ENCODE peak calls at places on chromosomes 11 and 22, in nine cellular contexts. One of them, this sample, is unnamed.
A peak's percentile ranks its signal among the peaks of the same experiment; 100 is the strongest.

GRCh38 chr11:16099501-16099900 is 256.8 kb downstream of the SOX6 start:
- DNase-seq in AG04449: peak; percentile 7
- DNase-seq in AG04450: no peak
- DNase-seq in fibroblast of pulmonary artery: no peak
- DNase-seq in endothelial cell of umbilical vein: no peak
- DNase-seq in pancreas: no peak
- DNase-seq in tibial artery: no peak
- DNase-seq in stomach: no peak
- DNase-seq in fibroblast of mammary gland: no peak
- DNase-seq in this sample: no peak

GRCh38 chr11:15109602-15110001 is 5.1 kb upstream of the INSC start:
- DNase-seq in AG04449: no peak
- DNase-seq in AG04450: no peak
- DNase-seq in fibroblast of pulmonary artery: no peak
- DNase-seq in endothelial cell of umbilical vein: no peak
- DNase-seq in pancreas: no peak
- DNase-seq in tibial artery: no peak
- DNase-seq in stomach: no peak
- DNase-seq in fibroblast of mammary gland: no peak
- DNase-seq in this sample: no peak

GRCh38 chr22:24796860-24797259 is 9.2 kb upstream of the SGSM1 start:
- DNase-seq in AG04449: no peak
- DNase-seq in AG04450: no peak
- DNase-seq in fibroblast of pulmonary artery: no peak
- DNase-seq in endothelial cell of umbilical vein: no peak
- DNase-seq in pancreas: no peak
- DNase-seq in tibial artery: no peak
- DNase-seq in stomach: no peak
- DNase-seq in fibroblast of mammary gland: no peak
- DNase-seq in this sample: no peak

GRCh38 chr11:125807909-125808308 is 20.0 kb downstream of the PATE3 start:
- DNase-seq in AG04449: no peak
- DNase-seq in AG04450: no peak
- DNase-seq in fibroblast of pulmonary artery: peak; percentile 14
- DNase-seq in endothelial cell of umbilical vein: no peak
- DNase-seq in pancreas: no peak
- DNase-seq in tibial artery: no peak
- DNase-seq in stomach: no peak
- DNase-seq in fibroblast of mammary gland: peak; percentile 14
- DNase-seq in this sample: no peak

GRCh38 chr11:20015101-20015500 is 145.2 kb downstream of the DBX1 start:
- DNase-seq in AG04449: no peak
- DNase-seq in AG04450: no peak
- DNase-seq in fibroblast of pulmonary artery: peak; percentile 16
- DNase-seq in endothelial cell of umbilical vein: no peak
- DNase-seq in pancreas: no peak
- DNase-seq in tibial artery: no peak
- DNase-seq in stomach: no peak
- DNase-seq in fibroblast of mammary gland: peak; percentile 20
- DNase-seq in this sample: no peak

GRCh38 chr22:28014141-28015055 is 95.3 kb upstream of the PITPNB start:
- DNase-seq in AG04449: no peak
- DNase-seq in AG04450: no peak
- DNase-seq in fibroblast of pulmonary artery: no peak
- DNase-seq in endothelial cell of umbilical vein: no peak
- DNase-seq in pancreas: peak; percentile 43
- DNase-seq in tibial artery: peak; percentile 54
- DNase-seq in stomach: no peak
- DNase-seq in fibroblast of mammary gland: no peak
- DNase-seq in this sample: no peak

GRCh38 chr11:66570117-66570825 is 1.9 kb upstream of the CTSF start:
- DNase-seq in AG04449: no peak
- DNase-seq in AG04450: no peak
- DNase-seq in fibroblast of pulmonary artery: no peak
- DNase-seq in endothelial cell of umbilical vein: no peak
- DNase-seq in pancreas: no peak
- DNase-seq in tibial artery: no peak
- DNase-seq in stomach: no peak
- DNase-seq in fibroblast of mammary gland: no peak
- DNase-seq in this sample: no peak

GRCh38 chr11:6022954-6023353 is 7.6 kb downstream of the OR56A1 start:
- DNase-seq in AG04449: peak; percentile 3
- DNase-seq in AG04450: no peak
- DNase-seq in fibroblast of pulmonary artery: peak; percentile 73
- DNase-seq in endothelial cell of umbilical vein: peak; percentile 70
- DNase-seq in pancreas: no peak
- DNase-seq in tibial artery: no peak
- DNase-seq in stomach: no peak
- DNase-seq in fibroblast of mammary gland: peak; percentile 50
- DNase-seq in this sample: peak; percentile 34

GRCh38 chr11:124717786-124718634 is 21.7 kb upstream of the NRGN start:
- DNase-seq in AG04449: no peak
- DNase-seq in AG04450: no peak
- DNase-seq in fibroblast of pulmonary artery: peak; percentile 44
- DNase-seq in endothelial cell of umbilical vein: peak; percentile 78
- DNase-seq in pancreas: peak; percentile 59
- DNase-seq in tibial artery: peak; percentile 77
- DNase-seq in stomach: no peak
- DNase-seq in fibroblast of mammary gland: peak; percentile 29
- DNase-seq in this sample: no peak

GRCh38 chr11:124718801-124719200 is 20.9 kb upstream of the NRGN start:
- DNase-seq in AG04449: no peak
- DNase-seq in AG04450: no peak
- DNase-seq in fibroblast of pulmonary artery: no peak
- DNase-seq in endothelial cell of umbilical vein: no peak
- DNase-seq in pancreas: no peak
- DNase-seq in tibial artery: no peak
- DNase-seq in stomach: no peak
- DNase-seq in fibroblast of mammary gland: no peak
- DNase-seq in this sample: no peak

GRCh38 chr11:124719534-124719933 is 20.2 kb upstream of the NRGN start:
- DNase-seq in AG04449: no peak
- DNase-seq in AG04450: no peak
- DNase-seq in fibroblast of pulmonary artery: no peak
- DNase-seq in endothelial cell of umbilical vein: no peak
- DNase-seq in pancreas: no peak
- DNase-seq in tibial artery: no peak
- DNase-seq in stomach: no peak
- DNase-seq in fibroblast of mammary gland: no peak
- DNase-seq in this sample: no peak

GRCh38 chr11:124716596-124716995 is 23.1 kb upstream of the NRGN start:
- DNase-seq in AG04449: no peak
- DNase-seq in AG04450: no peak
- DNase-seq in fibroblast of pulmonary artery: peak; percentile 26
- DNase-seq in endothelial cell of umbilical vein: peak; percentile 9
- DNase-seq in pancreas: no peak
- DNase-seq in tibial artery: no peak
- DNase-seq in stomach: no peak
- DNase-seq in fibroblast of mammary gland: no peak
- DNase-seq in this sample: no peak

DNA sequence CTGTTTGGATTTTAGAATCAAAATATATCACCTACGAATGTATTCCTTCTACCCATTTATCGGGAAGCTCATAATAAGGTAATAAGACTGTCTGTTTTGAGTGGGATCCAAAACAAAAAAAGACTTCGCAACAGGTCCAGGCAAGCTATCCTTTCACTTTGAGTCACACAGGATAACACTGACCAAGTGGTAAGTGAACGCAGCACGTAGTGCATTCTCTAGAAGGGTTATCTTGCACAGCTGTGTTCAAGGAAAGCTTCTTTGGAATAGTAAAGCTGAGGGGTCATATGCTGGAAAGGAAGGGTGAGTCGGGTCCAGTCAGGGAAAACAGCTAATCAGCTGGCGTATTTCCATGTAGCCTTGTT is 22.3 kb upstream of the NRGN start:
- DNase-seq in AG04449: no peak
- DNase-seq in AG04450: no peak
- DNase-seq in fibroblast of pulmonary artery: peak; percentile 61
- DNase-seq in endothelial cell of umbilical vein: no peak
- DNase-seq in pancreas: no peak
- DNase-seq in tibial artery: no peak
- DNase-seq in stomach: no peak
- DNase-seq in fibroblast of mammary gland: peak; percentile 25
- DNase-seq in this sample: no peak
- H3K4me3 ChIP-seq in AG04449: no peak overlapping the region
- H3K4me3 ChIP-seq in AG04450: no peak overlapping the region
- H3K4me3 ChIP-seq in fibroblast of pulmonary artery: peak overlapping the region; percentile 41
- H3K4me3 ChIP-seq in endothelial cell of umbilical vein: peak overlapping the region; percentile 16
- H3K4me3 ChIP-seq in pancreas: peak overlapping the region; percentile 46
- H3K4me3 ChIP-seq in tibial artery: peak overlapping the region; percentile 62
- H3K4me3 ChIP-seq in stomach: peak overlapping the region; percentile 36
- H3K4me3 ChIP-seq in fibroblast of mammary gland: no peak overlapping the region
- H3K4me3 ChIP-seq in this sample: no peak overlapping the region

GRCh38 chr22:34055525-34056200 is 135.4 kb upstream of the LARGE1 start:
- DNase-seq in AG04449: no peak
- DNase-seq in AG04450: no peak
- DNase-seq in fibroblast of pulmonary artery: no peak
- DNase-seq in endothelial cell of umbilical vein: no peak
- DNase-seq in pancreas: no peak
- DNase-seq in tibial artery: no peak
- DNase-seq in stomach: peak; percentile 28
- DNase-seq in fibroblast of mammary gland: no peak
- DNase-seq in this sample: no peak
- TF ChIP-seq CTCF in AG04449: no peak
- TF ChIP-seq CTCF in AG04450: no peak
- TF ChIP-seq CTCF in fibroblast of pulmonary artery: no peak
- TF ChIP-seq CTCF in endothelial cell of umbilical vein: no peak
- TF ChIP-seq CTCF in pancreas: no peak
- TF ChIP-seq CTCF in tibial artery: no peak
- TF ChIP-seq CTCF in stomach: peak; percentile 16
- TF ChIP-seq CTCF in fibroblast of mammary gland: no peak
- TF ChIP-seq CTCF in this sample: no peak

DNA sequence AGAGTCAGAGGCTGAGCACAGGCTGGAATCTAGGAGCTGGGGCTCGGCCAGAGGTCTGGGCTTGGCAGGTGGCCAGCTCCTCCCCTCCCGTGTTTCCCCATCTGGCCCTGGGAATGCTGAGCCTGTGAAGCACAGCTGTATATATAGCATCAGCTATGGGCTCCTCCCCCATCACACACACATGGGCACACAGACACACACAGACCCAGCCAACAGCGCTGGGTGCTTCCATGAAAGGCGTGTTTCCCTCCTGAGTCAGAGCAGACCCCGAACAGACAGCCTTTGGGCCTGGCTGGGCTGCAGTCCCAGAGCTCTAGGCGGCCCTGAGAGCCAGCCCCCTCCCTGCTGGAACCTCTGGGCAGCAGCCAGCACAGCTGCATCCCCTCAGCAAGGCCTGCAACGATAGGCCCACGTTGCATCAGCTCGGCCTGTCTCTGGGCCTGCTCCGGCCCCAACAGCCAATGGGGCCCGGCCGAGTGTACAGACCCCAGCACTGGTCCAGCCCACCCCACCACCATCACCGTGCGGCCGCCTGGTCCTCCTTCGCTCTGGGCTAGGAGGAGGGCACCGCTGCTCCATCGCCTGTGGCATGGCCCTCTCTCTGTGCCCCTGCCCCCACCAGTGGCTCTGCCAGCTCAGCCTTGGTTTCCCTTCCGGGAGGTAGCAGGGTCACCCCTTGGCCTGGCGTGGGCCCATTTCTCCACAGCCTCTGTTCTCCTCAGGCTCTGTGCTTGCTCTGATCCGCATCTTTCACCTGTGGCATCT is 7.6 kb upstream of the SERPINH1 start:
- DNase-seq in AG04449: peak; percentile 99
- DNase-seq in AG04450: peak; percentile 100
- DNase-seq in fibroblast of pulmonary artery: peak; percentile 100
- DNase-seq in endothelial cell of umbilical vein: peak; percentile 99
- DNase-seq in pancreas: peak; percentile 71
- DNase-seq in tibial artery: peak; percentile 97
- DNase-seq in stomach: peak; percentile 67
- DNase-seq in fibroblast of mammary gland: peak; percentile 100
- DNase-seq in this sample: no peak
- H3K4me3 ChIP-seq in AG04449: peak overlapping the region; percentile 37
- H3K4me3 ChIP-seq in AG04450: peak overlapping the region; percentile 52
- H3K4me3 ChIP-seq in fibroblast of pulmonary artery: peak overlapping the region; percentile 34
- H3K4me3 ChIP-seq in endothelial cell of umbilical vein: no peak overlapping the region
- H3K4me3 ChIP-seq in pancreas: no peak overlapping the region
- H3K4me3 ChIP-seq in tibial artery: peak overlapping the region; percentile 37
- H3K4me3 ChIP-seq in stomach: peak overlapping the region; percentile 16
- H3K4me3 ChIP-seq in fibroblast of mammary gland: peak overlapping the region; percentile 36
- H3K4me3 ChIP-seq in this sample: no peak overlapping the region

GRCh38 chr22:43847376-43848289 is 14.7 kb downstream of the SULT4A1 start:
- DNase-seq in AG04449: no peak
- DNase-seq in AG04450: no peak
- DNase-seq in fibroblast of pulmonary artery: no peak
- DNase-seq in endothelial cell of umbilical vein: no peak
- DNase-seq in pancreas: peak; percentile 27
- DNase-seq in tibial artery: no peak
- DNase-seq in stomach: no peak
- DNase-seq in fibroblast of mammary gland: no peak
- DNase-seq in this sample: no peak

GRCh38 chr22:43846966-43847365 is 15.3 kb downstream of the SULT4A1 start:
- DNase-seq in AG04449: no peak
- DNase-seq in AG04450: no peak
- DNase-seq in fibroblast of pulmonary artery: no peak
- DNase-seq in endothelial cell of umbilical vein: no peak
- DNase-seq in pancreas: peak; percentile 26
- DNase-seq in tibial artery: no peak
- DNase-seq in stomach: no peak
- DNase-seq in fibroblast of mammary gland: no peak
- DNase-seq in this sample: no peak

GRCh38 chr22:43850529-43850928 is 11.8 kb downstream of the SULT4A1 start:
- DNase-seq in AG04449: no peak
- DNase-seq in AG04450: no peak
- DNase-seq in fibroblast of pulmonary artery: no peak
- DNase-seq in endothelial cell of umbilical vein: no peak
- DNase-seq in pancreas: peak; percentile 49
- DNase-seq in tibial artery: no peak
- DNase-seq in stomach: peak; percentile 3
- DNase-seq in fibroblast of mammary gland: no peak
- DNase-seq in this sample: no peak

GRCh38 chr22:43849731-43850130 is 12.6 kb downstream of the SULT4A1 start:
- DNase-seq in AG04449: no peak
- DNase-seq in AG04450: no peak
- DNase-seq in fibroblast of pulmonary artery: no peak
- DNase-seq in endothelial cell of umbilical vein: no peak
- DNase-seq in pancreas: peak; percentile 24
- DNase-seq in tibial artery: peak; percentile 24
- DNase-seq in stomach: no peak
- DNase-seq in fibroblast of mammary gland: no peak
- DNase-seq in this sample: no peak

DNA sequence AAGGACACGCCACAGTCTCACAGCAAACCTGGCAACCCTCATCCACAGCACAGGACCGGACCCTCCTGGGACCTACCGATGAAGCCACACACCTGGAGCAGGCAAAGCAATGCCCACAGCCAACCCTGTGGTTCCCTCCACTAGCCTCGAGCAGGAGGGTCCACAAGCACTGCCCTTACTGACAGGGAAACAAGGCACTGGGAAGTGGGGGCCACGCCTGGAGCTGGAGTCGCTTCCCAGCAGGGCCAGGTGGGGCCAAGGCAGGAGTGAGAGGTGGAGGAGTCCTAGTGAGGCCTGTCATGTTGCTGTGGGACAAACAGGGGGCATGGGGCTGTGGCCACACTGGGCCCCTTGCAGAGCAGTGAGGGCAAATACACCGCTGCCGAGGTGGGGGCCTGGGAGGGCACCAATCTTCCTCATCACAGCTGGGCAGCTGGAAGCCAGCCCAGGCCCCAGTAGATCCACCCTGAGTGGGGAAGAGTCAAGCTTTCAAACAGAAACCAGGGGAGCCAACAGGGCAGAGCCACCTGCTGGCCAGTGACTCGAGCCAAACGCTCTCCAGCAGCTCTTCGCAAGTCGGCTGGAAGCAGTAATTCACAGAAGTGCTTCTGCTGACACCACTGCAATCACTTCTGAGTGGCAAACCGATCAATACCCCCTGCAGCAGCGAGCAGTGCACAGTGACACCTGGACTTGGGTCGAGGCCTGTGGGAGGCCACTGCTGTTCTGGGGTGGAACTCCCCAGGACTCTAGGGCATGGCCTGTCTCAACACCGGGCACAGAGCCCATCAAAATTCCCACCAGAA is 13.7 kb downstream of the SULT4A1 start:
- DNase-seq in AG04449: no peak
- DNase-seq in AG04450: no peak
- DNase-seq in fibroblast of pulmonary artery: peak; percentile 36
- DNase-seq in endothelial cell of umbilical vein: no peak
- DNase-seq in pancreas: peak; percentile 62
- DNase-seq in tibial artery: peak; percentile 55
- DNase-seq in stomach: no peak
- DNase-seq in fibroblast of mammary gland: peak; percentile 22
- DNase-seq in this sample: no peak
- TF ChIP-seq CTCF in AG04449: peak; percentile 64
- TF ChIP-seq CTCF in AG04450: peak; percentile 63
- TF ChIP-seq CTCF in fibroblast of pulmonary artery: peak; percentile 50
- TF ChIP-seq CTCF in endothelial cell of umbilical vein: no peak
- TF ChIP-seq CTCF in pancreas: peak; percentile 31
- TF ChIP-seq CTCF in tibial artery: no peak
- TF ChIP-seq CTCF in stomach: no peak
- TF ChIP-seq CTCF in fibroblast of mammary gland: peak; percentile 31
- TF ChIP-seq CTCF in this sample: peak; percentile 76